ENCODE peak calls at places on chromosomes 2 and 18, in eight cellular contexts. M is Karpas-422; U is tibial nerve; X is kidney; A is H9; W is CD8-positive, alpha-beta memory T cell; H is heart left ventricle; S is dorsolateral prefrontal cortex. C is an unnamed sample.

GRCh38 chr2:174171686-174172445 is 76.5 kb downstream of the OLA1 start:
- DNase-seq in W (no peak), U (no peak), S (no peak), H (no peak), M (no peak), X (no peak), A (no peak), C (no peak)

GRCh38 chr2:167510071-167510759 is 621.9 kb downstream of the XIRP2 start:
- DNase-seq in W (no peak), H (no peak), A (no peak), X (no peak), U (no peak), S (no peak), M (no peak), C (no peak)

GRCh38 chr2:88690591-88691338 is 708 bp upstream of the RPIA start:
- DNase-seq in W (no peak), M (peak), U (no peak), A (peak), X (peak), S (no peak), H (no peak), C (no peak)

GRCh38 chr2:168346725-168347477 is 99.5 kb upstream of the STK39 start:
- DNase-seq in U (peak), M (peak), S (peak), H (peak), W (peak), X (peak), A (peak), C (no peak)

GRCh38 chr2:3289971-3290370 is 87.6 kb downstream of the EIPR1 start:
- DNase-seq in H (no peak), S (no peak), W (no peak), A (no peak), M (no peak), U (no peak), X (no peak), C (no peak)

GRCh38 chr18:45197526-45197970 is 417.7 kb upstream of the SLC14A2 start:
- DNase-seq in H (no peak), X (no peak), M (no peak), A (no peak), U (no peak), S (no peak), W (no peak), C (no peak)

GRCh38 chr2:197705912-197706838 is 1.0 kb downstream of the MARS2 start:
- DNase-seq in A (peak), X (peak), H (peak), U (no peak), W (peak), M (peak), S (peak), C (no peak)

GRCh38 chr18:53789376-53790247 is 434.9 kb downstream of the MBD2 start:
- DNase-seq in A (no peak), W (no peak), S (no peak), M (no peak), H (no peak), X (no peak), U (no peak), C (no peak)

GRCh38 chr2:26591619-26592505 is 49.3 kb downstream of the CIB4 start:
- DNase-seq in M (no peak), A (peak), W (no peak), H (peak), U (no peak), X (peak), S (no peak), C (no peak)

GRCh38 chr18:907171-907879 is 2.7 kb downstream of the ADCYAP1 start:
- DNase-seq in S (peak), H (no peak), M (no peak), W (no peak), X (peak), U (no peak), A (peak), C (no peak)

GRCh38 chr18:30970201-30970816 is 72.2 kb downstream of the DSC3 start:
- DNase-seq in S (no peak), W (no peak), U (no peak), M (peak), X (no peak), A (no peak), H (no peak), C (no peak)

DNA sequence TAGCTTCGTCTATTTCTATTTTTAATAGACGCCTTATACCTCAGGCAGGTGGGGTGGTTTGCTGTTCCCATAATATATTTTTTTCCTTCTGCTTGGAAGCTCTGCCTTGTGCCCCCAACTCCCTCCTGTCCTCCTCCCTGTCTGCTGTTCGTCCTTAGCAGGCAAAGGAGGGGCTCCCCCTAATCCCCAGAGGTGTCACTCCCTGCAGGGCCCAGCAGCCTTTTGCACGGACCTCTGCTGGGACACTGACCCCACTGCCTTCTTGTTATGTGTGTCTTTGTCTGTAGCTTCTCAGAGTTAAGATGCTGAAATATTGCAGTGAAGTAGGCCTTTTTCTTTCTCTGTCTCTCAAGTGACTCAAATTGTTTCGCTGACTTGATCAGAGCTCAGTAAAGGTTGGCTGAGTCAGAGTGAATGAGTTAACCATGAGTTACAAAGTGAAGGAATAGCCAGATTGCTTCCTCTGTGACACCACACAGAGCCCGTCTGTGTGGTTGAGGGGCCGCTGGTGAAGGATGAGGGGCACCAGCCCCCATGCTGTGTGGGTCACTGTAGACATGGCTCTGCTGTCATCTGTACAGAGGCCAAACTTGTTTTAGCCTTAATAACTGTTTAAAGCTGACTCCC is 47.7 kb downstream of the PRKCE start:
- DNase-seq in H (no peak), W (no peak), U (no peak), S (no peak), X (no peak), A (no peak), M (no peak), C (no peak)
- H3K27ac ChIP-seq in H (peak), W (no peak), U (no peak), S (no peak), X (no peak), A (no peak), M (peak), C (no peak)

DNA sequence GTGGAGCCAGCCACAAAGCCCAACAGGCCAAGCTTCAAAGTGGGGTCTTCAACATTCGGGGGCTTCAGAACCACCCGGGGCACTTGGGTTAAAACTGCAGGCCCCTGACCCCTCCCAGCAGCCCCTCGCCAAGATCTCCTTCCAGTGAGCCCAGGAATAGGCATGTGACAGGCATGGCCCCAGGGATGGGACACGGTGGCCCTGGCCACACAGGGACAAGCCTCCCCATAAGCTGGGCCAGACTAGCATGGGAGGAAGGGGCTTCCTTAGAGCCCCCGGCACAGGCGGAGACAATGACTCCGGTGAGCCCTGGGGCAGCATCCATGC is 52.4 kb downstream of the BIN1 start:
- DNase-seq in M (no peak), W (no peak), H (no peak), X (no peak), S (no peak), U (no peak), A (no peak), C (no peak)
- H3K27ac ChIP-seq in M (no peak), W (no peak), H (no peak), X (peak), S (no peak), U (peak), A (no peak), C (no peak)

GRCh38 chr2:20661028-20661980 is 5.6 kb upstream of the GDF7 start:
- DNase-seq in S (peak), A (peak), H (no peak), X (peak), W (peak), M (peak), U (no peak), C (no peak)
- H3K27ac ChIP-seq in S (no peak), A (no peak), H (no peak), X (no peak), W (no peak), M (no peak), U (no peak), C (no peak)

GRCh38 chr2:79320871-79321270 is 161.3 kb upstream of the REG3A start:
- DNase-seq in W (no peak), M (no peak), S (no peak), A (no peak), U (no peak), H (no peak), X (no peak), C (no peak)
- H3K27ac ChIP-seq in W (no peak), M (no peak), S (no peak), A (no peak), U (no peak), H (no peak), X (no peak), C (no peak)

GRCh38 chr2:24492283-24493272 is 1.5 kb downstream of the NCOA1 start:
- DNase-seq in M (no peak), H (no peak), A (no peak), X (no peak), S (peak), W (peak), U (no peak), C (no peak)
- H3K27ac ChIP-seq in M (no peak), H (peak), A (no peak), X (peak), S (peak), W (peak), U (peak), C (no peak)

GRCh38 chr2:217853961-217854360 is 148.8 kb downstream of the TNS1 start:
- DNase-seq in S (no peak), U (no peak), M (no peak), A (no peak), W (no peak), H (no peak), X (no peak), C (no peak)
- H3K27ac ChIP-seq in S (no peak), U (peak), M (no peak), A (no peak), W (no peak), H (peak), X (no peak), C (no peak)

GRCh38 chr18:48215876-48216638 is 193.1 kb downstream of the ZBTB7C start:
- DNase-seq in A (no peak), W (no peak), X (no peak), U (no peak), M (no peak), H (no peak), S (no peak), C (no peak)

GRCh38 chr18:48218285-48219022 is 190.7 kb downstream of the ZBTB7C start:
- DNase-seq in X (no peak), M (no peak), U (no peak), A (no peak), H (no peak), S (no peak), W (no peak), C (no peak)

GRCh38 chr18:48217306-48218250 is 191.6 kb downstream of the ZBTB7C start:
- DNase-seq in X (no peak), A (no peak), U (no peak), M (no peak), H (no peak), S (no peak), W (no peak), C (no peak)

GRCh38 chr18:48219429-48220145 is 189.6 kb downstream of the ZBTB7C start:
- DNase-seq in A (no peak), H (no peak), M (peak), U (no peak), S (no peak), X (no peak), W (no peak), C (peak)

GRCh38 chr18:48216639-48217280 is 192.4 kb downstream of the ZBTB7C start:
- DNase-seq in H (no peak), A (no peak), S (no peak), W (no peak), U (no peak), M (no peak), X (no peak), C (no peak)
- H3K27ac ChIP-seq in H (no peak), A (no peak), S (peak), W (no peak), U (no peak), M (no peak), X (no peak), C (no peak)

GRCh38 chr2:175180701-175181103 is 808 bp downstream of the ATP5MC3 start:
- DNase-seq in W (peak), A (peak), S (peak), H (no peak), U (no peak), M (peak), X (no peak), C (no peak)

GRCh38 chr2:175183674-175184073 is 2.2 kb upstream of the ATP5MC3 start:
- DNase-seq in A (no peak), U (no peak), M (no peak), H (no peak), S (no peak), W (no peak), X (no peak), C (no peak)

GRCh38 chr2:175176624-175177023 is 4.9 kb downstream of the ATP5MC3 start:
- DNase-seq in H (no peak), M (peak), U (no peak), W (no peak), A (no peak), S (no peak), X (no peak), C (no peak)

GRCh38 chr2:175181104-175181876 is at the start of gene ATP5MC3:
- DNase-seq in A (peak), S (peak), M (peak), X (peak), H (peak), U (peak), W (peak), C (peak)

GRCh38 chr2:175181877-175182308 is 383 bp upstream of the ATP5MC3 start:
- DNase-seq in A (no peak), M (no peak), S (no peak), U (no peak), X (no peak), H (no peak), W (no peak), C (no peak)
- H3K27ac ChIP-seq in A (no peak), M (peak), S (no peak), U (peak), X (peak), H (peak), W (peak), C (no peak)

GRCh38 chr2:225466891-225467604 is 67.5 kb downstream of the NYAP2 start:
- DNase-seq in H (no peak), S (no peak), X (no peak), A (no peak), W (no peak), U (no peak), M (no peak), C (no peak)

GRCh38 chr2:225468131-225468530 is 68.6 kb downstream of the NYAP2 start:
- DNase-seq in S (no peak), A (no peak), X (no peak), W (no peak), H (no peak), U (no peak), M (no peak), C (no peak)

GRCh38 chr2:225464346-225465025 is 65.0 kb downstream of the NYAP2 start:
- DNase-seq in X (no peak), H (no peak), S (no peak), M (peak), U (no peak), A (no peak), W (peak), C (no peak)

GRCh38 chr2:225463449-225463848 is 63.9 kb downstream of the NYAP2 start:
- DNase-seq in X (no peak), U (no peak), M (no peak), S (no peak), H (no peak), W (no peak), A (no peak), C (no peak)

DNA sequence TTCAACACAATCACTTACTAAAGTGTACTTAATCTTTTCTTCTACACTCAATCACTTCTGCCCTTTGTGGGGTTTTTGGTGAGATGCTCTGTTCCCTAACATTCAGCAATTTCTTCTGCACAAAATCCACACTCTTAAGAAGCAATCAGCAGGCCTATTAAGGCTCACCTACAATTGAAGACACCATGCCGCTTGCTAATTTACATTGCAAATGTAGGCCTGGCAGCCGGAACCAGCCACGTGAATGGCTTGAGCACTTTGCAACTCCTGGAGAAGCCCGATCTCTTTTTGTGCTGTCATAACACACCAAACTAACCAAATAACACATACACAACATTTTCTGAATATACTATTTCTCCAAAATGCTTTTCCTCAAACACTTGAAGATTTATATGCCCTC is 66.3 kb downstream of the NYAP2 start:
- DNase-seq in W (no peak), M (peak), U (no peak), X (no peak), A (peak), S (no peak), H (no peak), C (peak)
- H3K27ac ChIP-seq in W (no peak), M (no peak), U (no peak), X (no peak), A (no peak), S (no peak), H (no peak), C (no peak)

GRCh38 chr2:67565761-67566160 is 168.6 kb downstream of the ETAA1 start:
- DNase-seq in A (no peak), S (no peak), X (no peak), U (no peak), M (no peak), H (no peak), W (no peak), C (no peak)
- H3K27ac ChIP-seq in A (no peak), S (no peak), X (no peak), U (no peak), M (no peak), H (peak), W (no peak), C (no peak)